ENCODE peak calls at places on chromosomes 11 and 22, in six cellular contexts. L is lower leg skin, N is sigmoid colon, C is testis, E is uterus, J is A549. U is an unnamed sample.

GRCh38 chr11:97087419-97087818 is 697.6 kb downstream of the JRKL start:
- DNase-seq in L (no peak), N (no peak), C (no peak), E (no peak), J (no peak), U (no peak)

GRCh38 chr11:36689442-36689841 is 91.4 kb upstream of the RAG2 start:
- DNase-seq in L (no peak), N (no peak), C (no peak), E (no peak), J (no peak), U (no peak)

GRCh38 chr11:117761993-117762392 is 35.0 kb downstream of the DSCAML1 start:
- DNase-seq in L (no peak), N (no peak), C (no peak), E (no peak), J (no peak), U (no peak)

GRCh38 chr11:63427971-63428508 is 58.5 kb downstream of the SLC22A9 start:
- DNase-seq in L (no peak), N (no peak), C (no peak), E (no peak), J (no peak), U (no peak)

GRCh38 chr11:65415499-65416340 is 6.9 kb upstream of the NEAT1 start:
- DNase-seq in L (peak), N (peak), C (peak), E (no peak), J (no peak), U (no peak)

GRCh38 chr11:68775951-68776388 is 24.6 kb upstream of the TESMIN start:
- DNase-seq in L (no peak), N (no peak), C (no peak), E (no peak), J (no peak), U (no peak)

GRCh38 chr22:50018608-50019291 is 6.2 kb upstream of the IL17REL start:
- DNase-seq in L (no peak), N (no peak), C (no peak), E (no peak), J (no peak), U (no peak)

GRCh38 chr11:6468712-6469495 is 4.8 kb downstream of the TRIM3 start:
- DNase-seq in L (peak), N (peak), C (peak), E (peak), J (peak), U (peak)

GRCh38 chr22:24599514-24599913 is 3.5 kb upstream of the GGT1 start:
- DNase-seq in L (no peak), N (peak), C (no peak), E (no peak), J (no peak), U (no peak)

GRCh38 chr11:66407651-66408050 is 13.2 kb upstream of the NPAS4 start:
- DNase-seq in L (no peak), N (no peak), C (no peak), E (no peak), J (no peak), U (no peak)

GRCh38 chr11:31711137-31711536 is 100.0 kb downstream of the PAX6 start:
- DNase-seq in L (no peak), N (no peak), C (no peak), E (no peak), J (no peak), U (no peak)

GRCh38 chr11:84612645-84613044 is 1014.5 kb downstream of the DLG2 start:
- DNase-seq in L (no peak), N (no peak), C (no peak), E (no peak), J (no peak), U (no peak)

GRCh38 chr11:66727883-66728759 is 895 bp downstream of the SPTBN2 start:
- DNase-seq in L (peak), N (peak), C (no peak), E (no peak), J (no peak), U (no peak)

GRCh38 chr11:99316761-99317475 is 296.2 kb downstream of the CNTN5 start:
- DNase-seq in L (no peak), N (no peak), C (no peak), E (no peak), J (no peak), U (no peak)

GRCh38 chr11:76256448-76256847 is 50.1 kb upstream of the WNT11 start:
- DNase-seq in L (no peak), N (no peak), C (no peak), E (no peak), J (no peak), U (no peak)

GRCh38 chr22:49901457-49901856 is 16.8 kb downstream of the ALG12 start:
- DNase-seq in L (no peak), N (no peak), C (no peak), E (no peak), J (no peak), U (no peak)

GRCh38 chr11:37857726-37858125 is 1259.7 kb upstream of the RAG2 start:
- DNase-seq in L (no peak), N (no peak), C (no peak), E (no peak), J (no peak), U (no peak)

GRCh38 chr11:1882265-1883238 is 9.1 kb downstream of the PRR33 start:
- DNase-seq in L (peak), N (peak), C (peak), E (peak), J (peak), U (peak)

GRCh38 chr22:49687786-49688515 is 139.7 kb downstream of the BRD1 start:
- DNase-seq in L (peak), N (peak), C (no peak), E (no peak), J (no peak), U (no peak)

GRCh38 chr22:28670153-28670552 is 9.5 kb downstream of the TTC28 start:
- DNase-seq in L (no peak), N (no peak), C (no peak), E (no peak), J (no peak), U (no peak)

GRCh38 chr11:39668640-39669039 is 1790.8 kb downstream of the LRRC4C start:
- DNase-seq in L (no peak), N (no peak), C (no peak), E (no peak), J (no peak), U (no peak)

GRCh38 chr22:17566776-17567175 is 3.5 kb downstream of the SLC25A18 start:
- DNase-seq in L (no peak), N (no peak), C (no peak), E (no peak), J (no peak), U (no peak)

GRCh38 chr11:87743002-87743401 is 432.2 kb downstream of the RAB38 start:
- DNase-seq in L (no peak), N (no peak), C (no peak), E (no peak), J (no peak), U (no peak)

GRCh38 chr11:34798985-34799384 is 117.2 kb downstream of the APIP start:
- DNase-seq in L (no peak), N (no peak), C (no peak), E (no peak), J (no peak), U (no peak)

GRCh38 chr11:114183041-114183511 is 113.1 kb upstream of the NNMT start:
- DNase-seq in L (no peak), N (peak), C (peak), E (peak), J (no peak), U (no peak)

GRCh38 chr22:27748355-27749168 is 53.0 kb downstream of the MN1 start:
- DNase-seq in L (no peak), N (peak), C (peak), E (peak), J (no peak), U (no peak)

GRCh38 chr11:134246100-134246499 is 7.1 kb downstream of the THYN1 start:
- DNase-seq in L (no peak), N (no peak), C (no peak), E (no peak), J (no peak), U (no peak)

GRCh38 chr11:117144477-117145392 is 648 bp downstream of the PAFAH1B2 start:
- DNase-seq in L (peak), N (peak), C (peak), E (peak), J (peak), U (peak)

GRCh38 chr11:14819596-14819995 is 72.4 kb downstream of the CYP2R1 start:
- DNase-seq in L (no peak), N (no peak), C (no peak), E (no peak), J (no peak), U (no peak)

GRCh38 chr11:101584651-101585050 is 844 bp upstream of the TRPC6 start:
- DNase-seq in L (no peak), N (no peak), C (no peak), E (no peak), J (no peak), U (no peak)

GRCh38 chr11:13717331-13717730 is 48.9 kb downstream of the FAR1 start:
- DNase-seq in L (no peak), N (no peak), C (no peak), E (no peak), J (peak), U (no peak)

GRCh38 chr11:126468102-126468521 is 112.6 kb downstream of the ST3GAL4 start:
- DNase-seq in L (no peak), N (no peak), C (no peak), E (no peak), J (no peak), U (no peak)
- TF ChIP-seq POLR2A in L (no peak), N (no peak), C (no peak), E (no peak), J (no peak), U (no peak)

DNA sequence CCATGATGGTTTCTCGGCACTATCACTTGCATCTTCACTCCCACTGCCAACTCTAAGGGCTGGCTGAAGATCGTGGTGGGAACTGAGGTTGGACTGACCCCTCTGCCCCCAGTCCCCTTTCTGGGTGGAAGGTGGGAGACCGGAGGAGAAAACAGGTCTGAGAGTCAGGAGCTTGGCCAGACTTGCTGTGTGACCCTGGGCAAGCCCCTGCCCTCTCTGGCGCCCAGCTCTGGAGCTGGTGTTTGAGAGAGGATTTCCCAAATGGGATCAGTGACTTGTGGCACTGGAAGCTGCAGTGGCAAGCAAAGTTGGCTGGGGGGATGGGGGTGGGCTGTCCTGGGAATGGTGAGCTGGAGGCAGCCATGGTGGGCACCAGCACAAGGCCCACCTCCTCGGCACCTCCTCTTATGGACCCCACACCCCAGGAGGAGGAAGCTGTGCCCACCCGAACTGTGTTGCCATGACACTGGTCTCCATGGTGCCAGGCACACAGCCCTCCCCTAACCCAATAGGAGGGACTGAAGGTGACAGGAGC is 6.5 kb upstream of the PDE2A start:
- DNase-seq in L (no peak), N (no peak), C (no peak), E (no peak), J (no peak), U (no peak)
- TF ChIP-seq POLR2A in L (no peak), N (no peak), C (no peak), E (no peak), J (no peak), U (no peak)

DNA sequence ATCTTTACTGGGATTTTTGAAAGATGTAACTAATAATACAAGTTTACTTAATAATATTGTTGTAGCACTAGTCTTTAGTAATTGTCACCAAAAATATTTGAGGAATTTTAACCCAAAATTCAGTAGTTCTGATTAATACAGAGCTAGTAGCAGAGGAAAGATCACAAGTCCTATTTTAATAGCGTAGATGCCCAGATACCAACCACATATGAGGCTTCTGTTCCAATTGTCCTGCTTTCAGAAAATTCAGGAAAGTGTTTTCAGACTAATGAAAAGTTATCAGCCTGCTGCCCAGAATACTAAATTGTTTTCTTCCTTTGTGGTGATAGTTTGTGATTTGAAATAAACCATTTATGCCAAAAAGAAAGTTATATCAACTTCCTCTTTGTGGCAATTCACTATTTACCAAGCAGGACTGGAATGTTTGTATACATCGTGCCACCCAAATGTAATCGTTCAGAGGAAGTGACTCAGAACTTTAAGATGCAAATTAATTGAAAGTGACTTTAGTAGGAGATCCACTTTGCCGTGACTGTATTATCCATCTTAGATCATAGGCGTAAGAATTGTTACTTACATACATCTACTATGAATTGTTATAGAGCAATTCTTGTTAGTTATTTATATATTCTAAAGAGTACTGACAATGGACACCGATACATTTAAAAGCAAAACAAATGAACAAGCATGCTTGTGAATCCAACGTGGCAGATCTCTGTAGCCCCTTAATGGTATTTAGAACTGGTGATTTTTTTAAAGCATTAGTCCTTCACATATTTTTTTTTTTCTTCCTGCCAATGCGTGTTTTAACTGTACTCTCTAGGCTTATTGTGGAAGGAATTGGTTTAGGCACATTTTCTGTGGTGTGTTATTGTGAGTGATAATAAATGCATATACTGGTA is 231.0 kb downstream of the DDX10 start:
- DNase-seq in L (no peak), N (no peak), C (no peak), E (no peak), J (peak), U (no peak)
- TF ChIP-seq POLR2A in L (no peak), N (no peak), C (no peak), E (no peak), J (no peak), U (no peak)

GRCh38 chr11:123143921-123144320 is 51.1 kb downstream of the CLMP start:
- DNase-seq in L (no peak), N (no peak), C (no peak), E (no peak), J (no peak), U (no peak)

GRCh38 chr11:123143476-123143875 is 51.6 kb downstream of the CLMP start:
- DNase-seq in L (no peak), N (no peak), C (no peak), E (no peak), J (no peak), U (no peak)

GRCh38 chr11:123145661-123146060 is 49.4 kb downstream of the CLMP start:
- DNase-seq in L (no peak), N (no peak), C (no peak), E (no peak), J (peak), U (no peak)

GRCh38 chr11:123144707-123145106 is 50.3 kb downstream of the CLMP start:
- DNase-seq in L (no peak), N (no peak), C (no peak), E (no peak), J (no peak), U (no peak)

GRCh38 chr11:123145220-123145619 is 49.8 kb downstream of the CLMP start:
- DNase-seq in L (no peak), N (no peak), C (no peak), E (peak), J (peak), U (no peak)
- TF ChIP-seq POLR2A in L (no peak), N (no peak), C (no peak), E (no peak), J (no peak), U (no peak)

GRCh38 chr11:111935331-111936044 is 1.7 kb upstream of the DIXDC1 start:
- DNase-seq in L (no peak), N (no peak), C (no peak), E (no peak), J (no peak), U (no peak)
- TF ChIP-seq POLR2A in L (no peak), N (no peak), C (no peak), E (no peak), J (no peak), U (no peak)

GRCh38 chr11:45810431-45811108 is 5.6 kb downstream of the SLC35C1 start:
- DNase-seq in L (peak), N (peak), C (no peak), E (no peak), J (no peak), U (no peak)

GRCh38 chr11:45815747-45816146 is 10.8 kb downstream of the SLC35C1 start:
- DNase-seq in L (peak), N (peak), C (no peak), E (no peak), J (peak), U (no peak)

GRCh38 chr11:45811571-45812290 is 6.8 kb downstream of the SLC35C1 start:
- DNase-seq in L (peak), N (peak), C (no peak), E (no peak), J (no peak), U (no peak)

GRCh38 chr11:45811109-45811435 is 6.1 kb downstream of the SLC35C1 start:
- DNase-seq in L (peak), N (peak), C (no peak), E (no peak), J (no peak), U (no peak)

GRCh38 chr11:45812581-45813548 is 7.9 kb downstream of the SLC35C1 start:
- DNase-seq in L (peak), N (peak), C (no peak), E (no peak), J (no peak), U (no peak)
- TF ChIP-seq POLR2A in L (no peak), N (no peak), C (no peak), E (no peak), J (no peak), U (no peak)

GRCh38 chr11:86673872-86674750 is 1.7 kb upstream of the ME3 start:
- DNase-seq in L (no peak), N (no peak), C (no peak), E (no peak), J (no peak), U (no peak)
- TF ChIP-seq POLR2A in L (no peak), N (no peak), C (no peak), E (no peak), J (no peak), U (no peak)

GRCh38 chr22:37535159-37535558 is 15.9 kb upstream of the CARD10 start:
- DNase-seq in L (no peak), N (no peak), C (no peak), E (no peak), J (no peak), U (no peak)

GRCh38 chr22:37533995-37534394 is 14.8 kb upstream of the CARD10 start:
- DNase-seq in L (no peak), N (no peak), C (no peak), E (no peak), J (no peak), U (no peak)

GRCh38 chr22:37542959-37543358 is 17.3 kb upstream of the CDC42EP1 start:
- DNase-seq in L (no peak), N (no peak), C (no peak), E (no peak), J (no peak), U (no peak)

GRCh38 chr22:37534445-37534844 is 15.2 kb upstream of the CARD10 start:
- DNase-seq in L (no peak), N (no peak), C (no peak), E (no peak), J (no peak), U (no peak)

GRCh38 chr22:37538590-37539357 is 19.6 kb upstream of the CARD10 start:
- DNase-seq in L (peak), N (peak), C (peak), E (peak), J (peak), U (peak)
- TF ChIP-seq POLR2A in L (no peak), N (no peak), C (no peak), E (no peak), J (no peak), U (no peak)

U was measured in heart left ventricle.